ENCODE peak calls at places on chromosomes 7 and 10, in ten cellular contexts. E is NCI-H524; G is right cardiac atrium; P is right lobe of liver; H is CD8-positive, alpha-beta memory T cell; R is NCI-H345; U is activated T-cell treated with anti-CD3 and anti-CD28 coated beads, Interleukin-2, amount 50 U/mL, for 4 hours; X is activated CD4-positive, alpha-beta T cell treated with anti-CD3 and anti-CD28 coated beads, Interleukin-2, amount 50 U/mL, for 1 hour; T is HT1080; O is mucosa of descending colon. Z is an unnamed sample.

GRCh38 chr7:27187702-27188665 is 3.0 kb upstream of the HOXA11 start:
- DNase-seq in E (no peak), G (no peak), P (peak; percentile 32), H (no peak), R (no peak), U (no peak), X (no peak), T (no peak), O (peak; percentile 68), Z (peak; percentile 57)

GRCh38 chr7:105776068-105776790 is 100.2 kb downstream of the ATXN7L1 start:
- DNase-seq in E (peak; percentile 8), G (no peak), P (no peak), H (no peak), R (no peak), U (no peak), X (no peak), T (peak; percentile 99), O (no peak), Z (peak; percentile 76)

GRCh38 chr10:51960494-51960895 is 261.1 kb upstream of the CSTF2T start:
- DNase-seq in E (peak; percentile 48), G (no peak), P (no peak), H (no peak), R (peak; percentile 15), U (no peak), X (no peak), T (peak; percentile 14), O (no peak), Z (no peak)

GRCh38 chr10:112754001-112754411 is 196.0 kb upstream of the TCF7L2 start:
- DNase-seq in E (no peak), G (no peak), P (no peak), H (no peak), R (no peak), U (no peak), X (no peak), T (no peak), O (no peak), Z (no peak)

GRCh38 chr7:131652194-131652593 is 95.8 kb upstream of the PODXL start:
- DNase-seq in E (no peak), G (no peak), P (no peak), H (no peak), R (no peak), U (no peak), X (no peak), T (no peak), O (no peak), Z (no peak)

GRCh38 chr7:934469-935320 is 19.8 kb downstream of the ADAP1 start:
- DNase-seq in E (no peak), G (peak; percentile 45), P (peak; percentile 54), H (no peak), R (no peak), U (no peak), X (no peak), T (no peak), O (peak; percentile 24), Z (no peak)

GRCh38 chr7:120553497-120553896 is 280.5 kb downstream of the KCND2 start:
- DNase-seq in E (peak; percentile 28), G (no peak), P (no peak), H (no peak), R (no peak), U (no peak), X (no peak), T (no peak), O (no peak), Z (no peak)

GRCh38 chr10:6018422-6018821 is 41.1 kb upstream of the IL15RA start:
- DNase-seq in E (no peak), G (peak; percentile 85), P (no peak), H (no peak), R (no peak), U (no peak), X (no peak), T (no peak), O (no peak), Z (no peak)

GRCh38 chr10:120979435-120980315 is 128.5 kb downstream of the WDR11 start:
- DNase-seq in E (peak; percentile 28), G (no peak), P (peak; percentile 53), H (no peak), R (peak; percentile 72), U (no peak), X (no peak), T (no peak), O (peak; percentile 81), Z (no peak)

GRCh38 chr7:114622189-114622588 is 207.6 kb downstream of the FOXP2 start:
- DNase-seq in E (no peak), G (no peak), P (no peak), H (no peak), R (no peak), U (no peak), X (no peak), T (no peak), O (no peak), Z (no peak)

GRCh38 chr10:42801135-42801534 is 18.5 kb downstream of the BMS1 start:
- DNase-seq in E (no peak), G (no peak), P (no peak), H (no peak), R (no peak), U (no peak), X (no peak), T (no peak), O (no peak), Z (no peak)

GRCh38 chr10:102230861-102231356 is 4.8 kb downstream of the ELOVL3 start:
- DNase-seq in E (no peak), G (peak; percentile 69), P (peak; percentile 71), H (peak; percentile 31), R (peak; percentile 18), U (peak; percentile 38), X (peak; percentile 45), T (no peak), O (peak; percentile 68), Z (no peak)

GRCh38 chr10:124588736-124589451 is 127.3 kb downstream of the LHPP start:
- DNase-seq in E (no peak), G (no peak), P (peak; percentile 50), H (no peak), R (no peak), U (no peak), X (no peak), T (peak; percentile 17), O (peak; percentile 73), Z (no peak)

GRCh38 chr7:128931186-128931798 is 6.4 kb upstream of the IRF5 start:
- DNase-seq in E (no peak), G (peak; percentile 39), P (no peak), H (no peak), R (no peak), U (no peak), X (no peak), T (no peak), O (no peak), Z (peak; percentile 41)

GRCh38 chr10:79393924-79394610 is 46.8 kb downstream of the PPIF start:
- DNase-seq in E (no peak), G (peak; percentile 41), P (peak; percentile 69), H (no peak), R (no peak), U (no peak), X (no peak), T (no peak), O (peak; percentile 18), Z (peak; percentile 54)

GRCh38 chr10:114436941-114437340 is 32.6 kb upstream of the AFAP1L2 start:
- DNase-seq in E (no peak), G (no peak), P (no peak), H (no peak), R (no peak), U (no peak), X (no peak), T (no peak), O (no peak), Z (no peak)

GRCh38 chr7:108307246-108307982 is 148.8 kb downstream of the NRCAM start:
- DNase-seq in E (no peak), G (no peak), P (no peak), H (no peak), R (peak; percentile 24), U (no peak), X (no peak), T (no peak), O (no peak), Z (no peak)

GRCh38 chr10:50936335-50936734 is 50.9 kb upstream of the A1CF start:
- DNase-seq in E (no peak), G (no peak), P (no peak), H (no peak), R (no peak), U (no peak), X (no peak), T (no peak), O (no peak), Z (no peak)

GRCh38 chr7:150326657-150327268 is 3.4 kb upstream of the ACTR3C start:
- DNase-seq in E (no peak), G (no peak), P (no peak), H (no peak), R (no peak), U (no peak), X (no peak), T (no peak), O (no peak), Z (no peak)

GRCh38 chr10:94088926-94089381 is 95.2 kb downstream of the PLCE1 start:
- DNase-seq in E (peak; percentile 18), G (no peak), P (no peak), H (no peak), R (peak; percentile 14), U (no peak), X (no peak), T (peak; percentile 79), O (no peak), Z (no peak)

GRCh38 chr7:80623465-80624252 is 14.8 kb upstream of the CD36 start:
- DNase-seq in E (no peak), G (no peak), P (no peak), H (no peak), R (no peak), U (no peak), X (no peak), T (no peak), O (no peak), Z (no peak)

Z was measured in sciatic nerve.